ENCODE peak calls at places on chromosomes 3 and 15, in nine cellular contexts. One of them, this sample, is unnamed.

GRCh38 chr15:61393949-61394348 is 164.8 kb upstream of the RORA start:
- DNase-seq in endothelial cell: no peak
- DNase-seq in mesenchymal stem cell: no peak
- DNase-seq in CD4-positive, alpha-beta T cell: no peak
- DNase-seq in neural crest cell: no peak
- DNase-seq in GM20000: peak
- DNase-seq in D341Med: no peak
- DNase-seq in head of caudate nucleus: no peak
- DNase-seq in astrocyte of the spinal cord: peak
- DNase-seq in this sample: no peak

GRCh38 chr15:70480196-70480856 is 283.0 kb downstream of the UACA start:
- DNase-seq in endothelial cell: no peak
- DNase-seq in mesenchymal stem cell: no peak
- DNase-seq in CD4-positive, alpha-beta T cell: peak
- DNase-seq in neural crest cell: no peak
- DNase-seq in GM20000: peak
- DNase-seq in D341Med: no peak
- DNase-seq in head of caudate nucleus: no peak
- DNase-seq in astrocyte of the spinal cord: no peak
- DNase-seq in this sample: no peak

GRCh38 chr3:23644741-23645140 is 161.0 kb upstream of the UBE2E1 start:
- DNase-seq in endothelial cell: no peak
- DNase-seq in mesenchymal stem cell: no peak
- DNase-seq in CD4-positive, alpha-beta T cell: no peak
- DNase-seq in neural crest cell: no peak
- DNase-seq in GM20000: no peak
- DNase-seq in D341Med: no peak
- DNase-seq in head of caudate nucleus: no peak
- DNase-seq in astrocyte of the spinal cord: no peak
- DNase-seq in this sample: no peak

GRCh38 chr3:156448300-156448699 is 106.6 kb downstream of the SSR3 start:
- DNase-seq in endothelial cell: peak
- DNase-seq in mesenchymal stem cell: peak
- DNase-seq in CD4-positive, alpha-beta T cell: peak
- DNase-seq in neural crest cell: no peak
- DNase-seq in GM20000: peak
- DNase-seq in D341Med: peak
- DNase-seq in head of caudate nucleus: no peak
- DNase-seq in astrocyte of the spinal cord: peak
- DNase-seq in this sample: peak

GRCh38 chr3:117409256-117409655 is 699.7 kb downstream of the TUSC7 start:
- DNase-seq in endothelial cell: no peak
- DNase-seq in mesenchymal stem cell: no peak
- DNase-seq in CD4-positive, alpha-beta T cell: no peak
- DNase-seq in neural crest cell: no peak
- DNase-seq in GM20000: no peak
- DNase-seq in D341Med: no peak
- DNase-seq in head of caudate nucleus: no peak
- DNase-seq in astrocyte of the spinal cord: no peak
- DNase-seq in this sample: no peak

GRCh38 chr3:98777801-98778220 is 14.7 kb downstream of the ST3GAL6 start:
- DNase-seq in endothelial cell: no peak
- DNase-seq in mesenchymal stem cell: peak
- DNase-seq in CD4-positive, alpha-beta T cell: no peak
- DNase-seq in neural crest cell: no peak
- DNase-seq in GM20000: no peak
- DNase-seq in D341Med: no peak
- DNase-seq in head of caudate nucleus: no peak
- DNase-seq in astrocyte of the spinal cord: peak
- DNase-seq in this sample: no peak

GRCh38 chr3:42747581-42747980 is 25.5 kb downstream of the CCDC13 start:
- DNase-seq in endothelial cell: no peak
- DNase-seq in mesenchymal stem cell: no peak
- DNase-seq in CD4-positive, alpha-beta T cell: peak
- DNase-seq in neural crest cell: no peak
- DNase-seq in GM20000: no peak
- DNase-seq in D341Med: peak
- DNase-seq in head of caudate nucleus: peak
- DNase-seq in astrocyte of the spinal cord: no peak
- DNase-seq in this sample: peak

GRCh38 chr3:184176377-184177330 is 2.0 kb downstream of the AP2M1 start:
- DNase-seq in endothelial cell: peak
- DNase-seq in mesenchymal stem cell: peak
- DNase-seq in CD4-positive, alpha-beta T cell: no peak
- DNase-seq in neural crest cell: peak
- DNase-seq in GM20000: no peak
- DNase-seq in D341Med: peak
- DNase-seq in head of caudate nucleus: peak
- DNase-seq in astrocyte of the spinal cord: peak
- DNase-seq in this sample: no peak

GRCh38 chr3:107753494-107753893 is 230.7 kb downstream of the BBX start:
- DNase-seq in endothelial cell: peak
- DNase-seq in mesenchymal stem cell: peak
- DNase-seq in CD4-positive, alpha-beta T cell: no peak
- DNase-seq in neural crest cell: peak
- DNase-seq in GM20000: no peak
- DNase-seq in D341Med: peak
- DNase-seq in head of caudate nucleus: peak
- DNase-seq in astrocyte of the spinal cord: peak
- DNase-seq in this sample: no peak

GRCh38 chr3:187292186-187292585 is 649 bp upstream of the MASP1 start:
- DNase-seq in endothelial cell: no peak
- DNase-seq in mesenchymal stem cell: peak
- DNase-seq in CD4-positive, alpha-beta T cell: no peak
- DNase-seq in neural crest cell: no peak
- DNase-seq in GM20000: no peak
- DNase-seq in D341Med: no peak
- DNase-seq in head of caudate nucleus: no peak
- DNase-seq in astrocyte of the spinal cord: no peak
- DNase-seq in this sample: no peak

GRCh38 chr3:172678068-172678467 is 32.8 kb downstream of the NCEH1 start:
- DNase-seq in endothelial cell: no peak
- DNase-seq in mesenchymal stem cell: peak
- DNase-seq in CD4-positive, alpha-beta T cell: no peak
- DNase-seq in neural crest cell: no peak
- DNase-seq in GM20000: no peak
- DNase-seq in D341Med: no peak
- DNase-seq in head of caudate nucleus: no peak
- DNase-seq in astrocyte of the spinal cord: peak
- DNase-seq in this sample: no peak

GRCh38 chr3:191383104-191383503 is 52.8 kb upstream of the UTS2B start:
- DNase-seq in endothelial cell: no peak
- DNase-seq in mesenchymal stem cell: peak
- DNase-seq in CD4-positive, alpha-beta T cell: no peak
- DNase-seq in neural crest cell: no peak
- DNase-seq in GM20000: no peak
- DNase-seq in D341Med: no peak
- DNase-seq in head of caudate nucleus: no peak
- DNase-seq in astrocyte of the spinal cord: no peak
- DNase-seq in this sample: no peak

GRCh38 chr3:158102219-158102612 is 4.0 kb downstream of the SHOX2 start:
- DNase-seq in endothelial cell: no peak
- DNase-seq in mesenchymal stem cell: no peak
- DNase-seq in CD4-positive, alpha-beta T cell: no peak
- DNase-seq in neural crest cell: no peak
- DNase-seq in GM20000: no peak
- DNase-seq in D341Med: no peak
- DNase-seq in head of caudate nucleus: no peak
- DNase-seq in astrocyte of the spinal cord: no peak
- DNase-seq in this sample: no peak

GRCh38 chr3:17901893-17902292 is 159.5 kb upstream of the TBC1D5 start:
- DNase-seq in endothelial cell: no peak
- DNase-seq in mesenchymal stem cell: no peak
- DNase-seq in CD4-positive, alpha-beta T cell: no peak
- DNase-seq in neural crest cell: no peak
- DNase-seq in GM20000: peak
- DNase-seq in D341Med: no peak
- DNase-seq in head of caudate nucleus: no peak
- DNase-seq in astrocyte of the spinal cord: no peak
- DNase-seq in this sample: no peak

GRCh38 chr15:31268108-31268501 is 58.5 kb upstream of the KLF13 start:
- DNase-seq in endothelial cell: no peak
- DNase-seq in mesenchymal stem cell: no peak
- DNase-seq in CD4-positive, alpha-beta T cell: no peak
- DNase-seq in neural crest cell: no peak
- DNase-seq in GM20000: no peak
- DNase-seq in D341Med: peak
- DNase-seq in head of caudate nucleus: no peak
- DNase-seq in astrocyte of the spinal cord: no peak
- DNase-seq in this sample: no peak

GRCh38 chr3:72338942-72339749 is 509.1 kb downstream of the SHQ1 start:
- DNase-seq in endothelial cell: no peak
- DNase-seq in mesenchymal stem cell: peak
- DNase-seq in CD4-positive, alpha-beta T cell: no peak
- DNase-seq in neural crest cell: no peak
- DNase-seq in GM20000: no peak
- DNase-seq in D341Med: no peak
- DNase-seq in head of caudate nucleus: peak
- DNase-seq in astrocyte of the spinal cord: peak
- DNase-seq in this sample: no peak

GRCh38 chr15:78000089-78000926 is 77.2 kb downstream of the TBC1D2B start:
- DNase-seq in endothelial cell: peak
- DNase-seq in mesenchymal stem cell: peak
- DNase-seq in CD4-positive, alpha-beta T cell: peak
- DNase-seq in neural crest cell: peak
- DNase-seq in GM20000: peak
- DNase-seq in D341Med: peak
- DNase-seq in head of caudate nucleus: peak
- DNase-seq in astrocyte of the spinal cord: peak
- DNase-seq in this sample: peak

GRCh38 chr3:55488398-55489055 is 1.4 kb upstream of the WNT5A start:
- DNase-seq in endothelial cell: peak
- DNase-seq in mesenchymal stem cell: peak
- DNase-seq in CD4-positive, alpha-beta T cell: no peak
- DNase-seq in neural crest cell: peak
- DNase-seq in GM20000: peak
- DNase-seq in D341Med: peak
- DNase-seq in head of caudate nucleus: peak
- DNase-seq in astrocyte of the spinal cord: peak
- DNase-seq in this sample: no peak

GRCh38 chr3:188772886-188773285 is 398.9 kb upstream of the TPRG1 start:
- DNase-seq in endothelial cell: no peak
- DNase-seq in mesenchymal stem cell: peak
- DNase-seq in CD4-positive, alpha-beta T cell: no peak
- DNase-seq in neural crest cell: no peak
- DNase-seq in GM20000: no peak
- DNase-seq in D341Med: no peak
- DNase-seq in head of caudate nucleus: no peak
- DNase-seq in astrocyte of the spinal cord: peak
- DNase-seq in this sample: no peak

GRCh38 chr15:100189319-100189718 is 152.5 kb downstream of the ADAMTS17 start:
- DNase-seq in endothelial cell: no peak
- DNase-seq in mesenchymal stem cell: no peak
- DNase-seq in CD4-positive, alpha-beta T cell: no peak
- DNase-seq in neural crest cell: no peak
- DNase-seq in GM20000: no peak
- DNase-seq in D341Med: no peak
- DNase-seq in head of caudate nucleus: no peak
- DNase-seq in astrocyte of the spinal cord: no peak
- DNase-seq in this sample: no peak

GRCh38 chr3:60053518-60054265 is 1003.9 kb upstream of the CFAP20DC start:
- DNase-seq in endothelial cell: no peak
- DNase-seq in mesenchymal stem cell: no peak
- DNase-seq in CD4-positive, alpha-beta T cell: peak
- DNase-seq in neural crest cell: no peak
- DNase-seq in GM20000: no peak
- DNase-seq in D341Med: no peak
- DNase-seq in head of caudate nucleus: no peak
- DNase-seq in astrocyte of the spinal cord: peak
- DNase-seq in this sample: no peak

This sample was measured in T follicular helper cell.